ENCODE peak calls at places on chromosomes 3 and 15, in seven cellular contexts. N, R, P, W, U, O and V are unnamed samples.

GRCh38 chr3:95350066-95350465 is 1287.2 kb downstream of the NSUN3 start:
- DNase-seq in U (no peak), N (no peak), R (no peak), P (no peak), W (no peak), O (no peak), V (no peak)

GRCh38 chr15:49327927-49328326 is 95.1 kb upstream of the FGF7 start:
- DNase-seq in P (no peak), W (no peak), U (no peak), N (no peak), R (no peak), O (no peak), V (no peak)

GRCh38 chr15:67547836-67548531 is 5.5 kb downstream of the MAP2K5 start:
- DNase-seq in W (no peak), P (peak; percentile 30), O (no peak), N (no peak), R (no peak), U (peak; percentile 40), V (no peak)

GRCh38 chr15:95446854-95447253 is 883.6 kb upstream of the NR2F2 start:
- DNase-seq in W (peak; percentile 1), U (peak; percentile 7), P (peak; percentile 14), N (no peak), O (no peak), R (no peak), V (no peak)

GRCh38 chr15:56295433-56295832 is 51.8 kb upstream of the RFX7 start:
- DNase-seq in P (peak; percentile 8), N (no peak), W (no peak), O (no peak), U (no peak), R (no peak), V (no peak)

GRCh38 chr3:71684752-71685151 is 40.5 kb downstream of the EIF4E3 start:
- DNase-seq in O (no peak), N (no peak), P (peak; percentile 85), R (no peak), W (no peak), U (peak; percentile 54), V (no peak)

GRCh38 chr3:9704343-9705322 is 1.0 kb downstream of the CPNE9 start:
- DNase-seq in N (no peak), O (peak; percentile 85), U (peak; percentile 43), P (peak; percentile 21), R (peak; percentile 37), W (no peak), V (peak; percentile 7)

GRCh38 chr3:52742418-52743041 is 28.2 kb downstream of the NEK4 start:
- DNase-seq in N (no peak), P (peak; percentile 26), O (no peak), U (peak; percentile 3), R (no peak), W (no peak), V (peak; percentile 8)

GRCh38 chr3:150255416-150255815 is 152.7 kb upstream of the TSC22D2 start:
- DNase-seq in U (no peak), N (peak; percentile 77), R (no peak), P (no peak), W (no peak), O (no peak), V (no peak)

GRCh38 chr3:133294253-133294652 is 105.6 kb upstream of the BFSP2 start:
- DNase-seq in N (no peak), P (peak; percentile 35), U (peak; percentile 23), O (no peak), W (no peak), R (no peak), V (no peak)

GRCh38 chr3:108117245-108117644 is 26.4 kb upstream of the CD47 start:
- DNase-seq in O (no peak), W (no peak), N (no peak), U (peak; percentile 32), P (peak; percentile 58), R (no peak), V (no peak)

GRCh38 chr15:70863450-70864218 is 9.7 kb upstream of the LARP6 start:
- DNase-seq in R (no peak), N (peak; percentile 98), U (peak; percentile 86), W (no peak), P (peak; percentile 93), O (no peak), V (no peak)

GRCh38 chr3:115246621-115247020 is 99.5 kb upstream of the ZBTB20 start:
- DNase-seq in N (no peak), O (no peak), R (no peak), U (no peak), W (no peak), P (no peak), V (no peak)

GRCh38 chr3:71447197-71447596 is 136.3 kb downstream of the FOXP1 start:
- DNase-seq in W (no peak), P (no peak), O (no peak), U (no peak), R (no peak), N (no peak), V (no peak)

GRCh38 chr3:172939651-172940293 is 189.2 kb downstream of the ECT2 start:
- DNase-seq in U (peak; percentile 59), R (no peak), P (peak; percentile 63), O (no peak), N (no peak), W (no peak), V (no peak)

GRCh38 chr3:79587150-79587549 is 180.6 kb downstream of the ROBO1 start:
- DNase-seq in P (no peak), W (no peak), U (no peak), O (no peak), R (peak; percentile 13), N (no peak), V (no peak)

GRCh38 chr3:46112296-46112695 is 85.0 kb upstream of the XCR1 start:
- DNase-seq in N (no peak), W (no peak), U (peak; percentile 70), P (peak; percentile 94), R (no peak), O (no peak), V (no peak)

GRCh38 chr15:89822030-89822429 is 7.4 kb upstream of the ANPEP start:
- DNase-seq in U (peak; percentile 70), W (no peak), N (no peak), P (peak; percentile 80), R (no peak), O (no peak), V (no peak)

GRCh38 chr3:17949116-17949515 is 206.7 kb upstream of the TBC1D5 start:
- DNase-seq in N (no peak), P (no peak), O (no peak), U (no peak), R (no peak), W (no peak), V (no peak)

GRCh38 chr15:94286581-94286980 is 55.2 kb downstream of the MCTP2 start:
- DNase-seq in U (peak; percentile 41), P (no peak), R (no peak), W (no peak), O (no peak), N (no peak), V (no peak)

GRCh38 chr3:110813541-110813940 is 258.1 kb upstream of the NECTIN3 start:
- DNase-seq in R (no peak), N (no peak), U (peak; percentile 11), P (peak; percentile 55), W (no peak), O (no peak), V (no peak)

GRCh38 chr3:13470894-13471574 is 9.1 kb upstream of the HDAC11 start:
- DNase-seq in N (no peak), W (no peak), P (no peak), R (no peak), O (no peak), U (no peak), V (peak; percentile 53)

GRCh38 chr3:64674591-64675076 is 13.2 kb downstream of the ADAMTS9 start:
- DNase-seq in O (no peak), W (no peak), N (no peak), R (no peak), U (peak; percentile 12), P (no peak), V (no peak)

GRCh38 chr3:193968575-193968974 is 167.4 kb upstream of the HES1 start:
- DNase-seq in P (no peak), U (no peak), R (no peak), O (no peak), N (no peak), W (no peak), V (no peak)

GRCh38 chr3:18988619-18989229 is 159.6 kb upstream of the KCNH8 start:
- DNase-seq in O (no peak), P (no peak), U (no peak), N (peak; percentile 55), R (peak; percentile 20), W (no peak), V (peak; percentile 38)

GRCh38 chr3:27079427-27080105 is 289.6 kb downstream of the NEK10 start:
- DNase-seq in P (peak; percentile 36), O (no peak), W (no peak), U (no peak), R (no peak), N (no peak), V (no peak)

GRCh38 chr3:150238995-150239612 is 169.0 kb upstream of the TSC22D2 start:
- DNase-seq in U (peak; percentile 35), N (no peak), W (no peak), O (no peak), R (peak; percentile 69), P (peak; percentile 44), V (peak; percentile 49)

GRCh38 chr3:13494463-13495350 is 14.6 kb downstream of the HDAC11 start:
- DNase-seq in O (peak; percentile 51), W (no peak), N (peak; percentile 93), U (peak; percentile 35), P (no peak), R (no peak), V (no peak)

GRCh38 chr3:23800731-23801130 is 5.0 kb upstream of the UBE2E1 start:
- DNase-seq in P (peak; percentile 19), U (no peak), N (no peak), R (no peak), W (no peak), O (no peak), V (no peak)